ENCODE peak calls at places on chromosomes 5 and 9, in five cellular contexts. W is nucleus accumbens; F is activated naive CD8-positive, alpha-beta T cell treated with anti-CD3 and anti-CD28 coated beads for 36 hours; U is Karpas-422; S is A549. M is an unnamed sample.
A peak's percentile ranks its signal among the peaks of the same experiment; 100 is the strongest.

GRCh38 chr5:81292130-81292529 is 9.3 kb upstream of the ZCCHC9 start:
- DNase-seq in F (no peak), S (no peak), W (no peak), U (no peak), M (no peak)

GRCh38 chr9:23219471-23219870 is 606.6 kb downstream of the ELAVL2 start:
- DNase-seq in S (no peak), U (no peak), W (no peak), F (no peak), M (no peak)

GRCh38 chr9:3008091-3008490 is 164.2 kb upstream of the PUM3 start:
- DNase-seq in U (no peak), W (no peak), S (no peak), F (no peak), M (no peak)

GRCh38 chr9:37529111-37529510 is 43.4 kb downstream of the POLR1E start:
- DNase-seq in U (no peak), S (no peak), F (peak; percentile 44), W (no peak), M (no peak)

GRCh38 chr9:81902601-81903000 is 25.6 kb upstream of the SPATA31D4 start:
- DNase-seq in F (no peak), W (no peak), U (no peak), S (no peak), M (no peak)

GRCh38 chr5:107668154-107668932 is 2.4 kb downstream of the EFNA5 start:
- DNase-seq in S (no peak), F (no peak), W (no peak), U (no peak), M (no peak)

GRCh38 chr9:89433826-89434225 is 64.1 kb downstream of the SEMA4D start:
- DNase-seq in S (no peak), U (no peak), W (no peak), F (no peak), M (no peak)

GRCh38 chr9:126478216-126478981 is 135.3 kb upstream of the LMX1B start:
- DNase-seq in W (no peak), F (no peak), S (no peak), U (no peak), M (no peak)

GRCh38 chr5:96619946-96620345 is 42.2 kb upstream of the CAST start:
- DNase-seq in S (no peak), W (no peak), U (no peak), F (no peak), M (no peak)

GRCh38 chr9:136337416-136338395 is 10.4 kb downstream of the GPSM1 start:
- DNase-seq in W (no peak), S (no peak), F (no peak), U (no peak), M (no peak)

GRCh38 chr9:1916676-1917075 is 98.5 kb upstream of the SMARCA2 start:
- DNase-seq in W (no peak), S (no peak), F (no peak), U (no peak), M (no peak)

GRCh38 chr9:82419827-82420486 is 431.4 kb downstream of the SPATA31D1 start:
- DNase-seq in W (no peak), S (no peak), U (no peak), F (no peak), M (no peak)

GRCh38 chr5:74895906-74896305 is 29.7 kb upstream of the FAM169A start:
- DNase-seq in S (no peak), U (no peak), W (no peak), F (no peak), M (no peak)

GRCh38 chr9:6024035-6024554 is 8.7 kb upstream of the RANBP6 start:
- DNase-seq in F (peak; percentile 21), U (peak; percentile 79), S (peak; percentile 48), W (no peak), M (no peak)

GRCh38 chr9:133981589-133981957 is 10.6 kb downstream of the VAV2 start:
- DNase-seq in W (no peak), U (no peak), F (no peak), S (no peak), M (no peak)

GRCh38 chr5:10279925-10280720 is 27.6 kb downstream of the CMBL start:
- DNase-seq in W (no peak), U (peak; percentile 39), F (no peak), S (no peak), M (no peak)

GRCh38 chr5:41510176-41510831 is at the start of gene PLCXD3:
- DNase-seq in S (peak; percentile 32), W (no peak), F (no peak), U (no peak), M (peak; percentile 28)

GRCh38 chr9:126516936-126517750 is 96.6 kb upstream of the LMX1B start:
- DNase-seq in W (no peak), U (peak; percentile 55), F (peak; percentile 68), S (peak; percentile 61), M (peak; percentile 65)

GRCh38 chr5:94471496-94471895 is 146.9 kb downstream of the KIAA0825 start:
- DNase-seq in S (no peak), U (no peak), W (no peak), F (no peak), M (no peak)

GRCh38 chr9:136511670-136512592 is 29.1 kb upstream of the SEC16A start:
- DNase-seq in U (no peak), F (no peak), S (no peak), W (peak; percentile 54), M (peak; percentile 69)

GRCh38 chr9:134659688-134660131 is 18.1 kb downstream of the COL5A1 start:
- DNase-seq in S (no peak), W (no peak), U (peak; percentile 2), F (no peak), M (no peak)

GRCh38 chr9:95078934-95079333 is 238.6 kb downstream of the FANCC start:
- DNase-seq in U (no peak), S (no peak), F (no peak), W (no peak), M (peak; percentile 18)

GRCh38 chr9:7371032-7371431 is 428.5 kb downstream of the DMAC1 start:
- DNase-seq in W (no peak), S (no peak), U (no peak), F (no peak), M (no peak)

GRCh38 chr5:150146862-150147579 is 8.6 kb downstream of the PDGFRB start:
- DNase-seq in U (no peak), S (no peak), F (no peak), W (peak; percentile 54), M (no peak)

GRCh38 chr9:137708590-137709284 is 89.9 kb downstream of the EHMT1 start:
- DNase-seq in U (no peak), S (no peak), F (no peak), W (no peak), M (no peak)

GRCh38 chr5:52269853-52270252 is 517.9 kb upstream of the ITGA1 start:
- DNase-seq in F (no peak), S (no peak), W (no peak), U (no peak), M (no peak)

GRCh38 chr5:76679231-76679630 is 36.7 kb upstream of the F2R start:
- DNase-seq in S (no peak), U (no peak), F (no peak), W (no peak), M (no peak)

GRCh38 chr5:175750476-175751080 is 92.7 kb downstream of the HRH2 start:
- DNase-seq in U (no peak), S (no peak), W (no peak), F (no peak), M (no peak)

GRCh38 chr5:143714629-143715028 is 97.3 kb upstream of the HMHB1 start:
- DNase-seq in U (peak; percentile 64), W (no peak), F (no peak), S (no peak), M (no peak)

GRCh38 chr9:30967484-30967883 is 1417.0 kb upstream of the ACO1 start:
- DNase-seq in W (no peak), U (no peak), F (no peak), S (no peak), M (no peak)

GRCh38 chr9:75462866-75463265 is 374.6 kb downstream of the OSTF1 start:
- DNase-seq in F (no peak), U (no peak), W (no peak), S (no peak), M (no peak)

GRCh38 chr5:5387789-5388188 is 34.7 kb upstream of the ICE1 start:
- DNase-seq in W (no peak), U (no peak), S (no peak), F (no peak), M (no peak)

GRCh38 chr5:179162351-179163235 is 102.4 kb downstream of the ZNF354C start:
- DNase-seq in U (no peak), F (no peak), S (no peak), W (no peak), M (peak; percentile 60)

GRCh38 chr5:150458819-150459557 is 9.4 kb upstream of the RPS14 start:
- DNase-seq in S (peak; percentile 81), W (peak; percentile 23), U (peak; percentile 93), F (peak; percentile 84), M (peak; percentile 60)

GRCh38 chr9:120532475-120532874 is 47.5 kb downstream of the CDK5RAP2 start:
- DNase-seq in S (peak; percentile 37), W (no peak), F (no peak), U (no peak), M (peak; percentile 68)

GRCh38 chr5:159951387-159951786 is 35.1 kb downstream of the ADRA1B start:
- DNase-seq in F (no peak), S (no peak), U (peak; percentile 68), W (no peak), M (no peak)